ENCODE peak calls at places on chromosomes 4 and X, in ten cellular contexts. W, V, S, G, U, C, K, N, J and B are unnamed samples.

GRCh38 chr4:105025263-105026017 is 121.2 kb upstream of the TET2 start:
- DNase-seq in W (no peak), V (no peak), S (no peak), G (no peak), U (no peak), C (no peak), K (no peak), N (no peak), J (no peak), B (no peak)

GRCh38 chr4:184282251-184282713 is 64.6 kb upstream of the ENPP6 start:
- DNase-seq in W (no peak), V (peak), S (no peak), G (peak), U (no peak), C (no peak), K (no peak), N (peak), J (no peak), B (no peak)

GRCh38 chr4:13922459-13922858 is 294.9 kb upstream of the BOD1L1 start:
- DNase-seq in W (no peak), V (no peak), S (no peak), G (no peak), U (no peak), C (no peak), K (no peak), N (no peak), J (no peak), B (no peak)

GRCh38 chrX:107880054-107880610 is 54.5 kb downstream of the MID2 start:
- DNase-seq in W (no peak), V (no peak), S (no peak), G (no peak), U (no peak), C (no peak), K (no peak), N (no peak), J (no peak), B (no peak)

GRCh38 chr4:168336837-168337549 is 18.4 kb upstream of the DDX60 start:
- DNase-seq in W (no peak), V (no peak), S (no peak), G (no peak), U (no peak), C (no peak), K (no peak), N (no peak), J (no peak), B (no peak)

GRCh38 chrX:101429934-101430333 is 21.9 kb downstream of the HNRNPH2 start:
- DNase-seq in W (no peak), V (no peak), S (no peak), G (no peak), U (no peak), C (no peak), K (no peak), N (no peak), J (no peak), B (no peak)

GRCh38 chr4:27861802-27862201 is 1001.2 kb downstream of the STIM2 start:
- DNase-seq in W (no peak), V (no peak), S (no peak), G (no peak), U (no peak), C (no peak), K (no peak), N (no peak), J (no peak), B (no peak)

GRCh38 chrX:83529950-83530349 is 21.9 kb downstream of the POU3F4 start:
- DNase-seq in W (no peak), V (no peak), S (no peak), G (no peak), U (no peak), C (no peak), K (no peak), N (no peak), J (no peak), B (no peak)

GRCh38 chr4:110638347-110638746 is 15.5 kb upstream of the PITX2 start:
- DNase-seq in W (no peak), V (no peak), S (no peak), G (no peak), U (no peak), C (no peak), K (no peak), N (no peak), J (no peak), B (no peak)

GRCh38 chr4:24722026-24722568 is 73.3 kb upstream of the SOD3 start:
- DNase-seq in W (no peak), V (no peak), S (no peak), G (no peak), U (no peak), C (no peak), K (no peak), N (no peak), J (no peak), B (no peak)

GRCh38 chrX:32954125-32954524 is 257.2 kb downstream of the DMD start:
- DNase-seq in W (no peak), V (no peak), S (no peak), G (no peak), U (no peak), C (no peak), K (no peak), N (no peak), J (no peak), B (no peak)

GRCh38 chr4:56149601-56150000 is 200.9 kb downstream of the CEP135 start:
- DNase-seq in W (no peak), V (no peak), S (no peak), G (no peak), U (no peak), C (no peak), K (no peak), N (no peak), J (no peak), B (no peak)

GRCh38 chr4:173357939-173358338 is 12.8 kb upstream of the SAP30 start:
- DNase-seq in W (no peak), V (no peak), S (no peak), G (no peak), U (peak), C (no peak), K (no peak), N (no peak), J (no peak), B (no peak)

GRCh38 chr4:2168469-2169319 is 73.2 kb downstream of the HAUS3 start:
- DNase-seq in W (no peak), V (no peak), S (no peak), G (peak), U (no peak), C (no peak), K (no peak), N (no peak), J (no peak), B (no peak)

GRCh38 chrX:17432158-17432557 is 57.2 kb downstream of the NHS start:
- DNase-seq in W (no peak), V (no peak), S (no peak), G (no peak), U (no peak), C (no peak), K (no peak), N (no peak), J (no peak), B (no peak)

GRCh38 chr4:48129307-48130014 is 4.6 kb downstream of the TXK start:
- DNase-seq in W (no peak), V (no peak), S (no peak), G (peak), U (no peak), C (no peak), K (no peak), N (peak), J (no peak), B (no peak)

GRCh38 chr4:106019771-106020170 is 124.5 kb downstream of the NPNT start:
- DNase-seq in W (no peak), V (no peak), S (no peak), G (no peak), U (no peak), C (no peak), K (no peak), N (no peak), J (no peak), B (no peak)

GRCh38 chrX:69015156-69015555 is 150.1 kb downstream of the PJA1 start:
- DNase-seq in W (no peak), V (no peak), S (no peak), G (no peak), U (no peak), C (no peak), K (no peak), N (no peak), J (no peak), B (no peak)

GRCh38 chr4:51943221-51943620 is 76.9 kb downstream of the LRRC66 start:
- DNase-seq in W (no peak), V (peak), S (no peak), G (no peak), U (no peak), C (no peak), K (no peak), N (no peak), J (no peak), B (no peak)

GRCh38 chr4:98516441-98517323 is 141.7 kb downstream of the TSPAN5 start:
- DNase-seq in W (no peak), V (no peak), S (no peak), G (no peak), U (peak), C (no peak), K (no peak), N (no peak), J (no peak), B (no peak)

GRCh38 chr4:154004028-154004427 is 215.1 kb upstream of the SFRP2 start:
- DNase-seq in W (no peak), V (no peak), S (no peak), G (no peak), U (no peak), C (no peak), K (no peak), N (no peak), J (no peak), B (no peak)

GRCh38 chrX:14398725-14399124 is 130.6 kb upstream of the GLRA2 start:
- DNase-seq in W (no peak), V (no peak), S (no peak), G (peak), U (no peak), C (no peak), K (no peak), N (no peak), J (no peak), B (no peak)

GRCh38 chrX:150298841-150299551 is 64.1 kb upstream of the MAMLD1 start:
- DNase-seq in W (no peak), V (no peak), S (no peak), G (no peak), U (no peak), C (no peak), K (no peak), N (no peak), J (no peak), B (no peak)

GRCh38 chr4:73868206-73869129 is 725 bp upstream of the CXCL1 start:
- DNase-seq in W (no peak), V (no peak), S (no peak), G (peak), U (peak), C (no peak), K (no peak), N (no peak), J (no peak), B (no peak)

GRCh38 chr4:6991771-6992557 is 51.2 kb upstream of the TADA2B start:
- DNase-seq in W (no peak), V (no peak), S (no peak), G (no peak), U (no peak), C (peak), K (peak), N (no peak), J (no peak), B (no peak)